ENCODE peak calls at places on chromosomes 12 and 14, in four cellular contexts. One of them, this sample, is unnamed.

GRCh38 chr12:70241845-70242244 is 1.4 kb upstream of the CNOT2 start:
- DNase-seq in gastrocnemius medialis: no peak
- DNase-seq in lower lobe of right lung: no peak
- DNase-seq in uterus: no peak
- DNase-seq in this sample: no peak

GRCh38 chr12:1189163-1189562 is 198.1 kb downstream of the ERC1 start:
- DNase-seq in gastrocnemius medialis: no peak
- DNase-seq in lower lobe of right lung: no peak
- DNase-seq in uterus: no peak
- DNase-seq in this sample: no peak

GRCh38 chr14:20440882-20441281 is 4.9 kb upstream of the KLHL33 start:
- DNase-seq in gastrocnemius medialis: no peak
- DNase-seq in lower lobe of right lung: no peak
- DNase-seq in uterus: no peak
- DNase-seq in this sample: no peak

GRCh38 chr12:113359133-113359938 is 949 bp downstream of the PLBD2 start:
- DNase-seq in gastrocnemius medialis: peak
- DNase-seq in lower lobe of right lung: no peak
- DNase-seq in uterus: peak
- DNase-seq in this sample: no peak

GRCh38 chr12:102757154-102757873 is 159.7 kb downstream of the PAH start:
- DNase-seq in gastrocnemius medialis: peak
- DNase-seq in lower lobe of right lung: no peak
- DNase-seq in uterus: peak
- DNase-seq in this sample: no peak

GRCh38 chr12:85740190-85740589 is 96.0 kb downstream of the RASSF9 start:
- DNase-seq in gastrocnemius medialis: no peak
- DNase-seq in lower lobe of right lung: no peak
- DNase-seq in uterus: no peak
- DNase-seq in this sample: no peak

GRCh38 chr12:67982165-67982563 is 7.1 kb upstream of the IFNG-AS1 start:
- DNase-seq in gastrocnemius medialis: no peak
- DNase-seq in lower lobe of right lung: no peak
- DNase-seq in uterus: no peak
- DNase-seq in this sample: no peak

GRCh38 chr14:63899953-63900352 is 47.1 kb downstream of the SYNE2 start:
- DNase-seq in gastrocnemius medialis: no peak
- DNase-seq in lower lobe of right lung: no peak
- DNase-seq in uterus: no peak
- DNase-seq in this sample: no peak

GRCh38 chr12:49552014-49552413 is 13.2 kb downstream of the KCNH3 start:
- DNase-seq in gastrocnemius medialis: peak
- DNase-seq in lower lobe of right lung: no peak
- DNase-seq in uterus: no peak
- DNase-seq in this sample: no peak

GRCh38 chr12:125191361-125192087 is 126.3 kb downstream of the AACS start:
- DNase-seq in gastrocnemius medialis: no peak
- DNase-seq in lower lobe of right lung: no peak
- DNase-seq in uterus: no peak
- DNase-seq in this sample: no peak

GRCh38 chr12:64665506-64665905 is 55.2 kb downstream of the RASSF3 start:
- DNase-seq in gastrocnemius medialis: no peak
- DNase-seq in lower lobe of right lung: no peak
- DNase-seq in uterus: no peak
- DNase-seq in this sample: no peak

GRCh38 chr12:87117516-87117915 is 861.3 kb upstream of the MGAT4C start:
- DNase-seq in gastrocnemius medialis: no peak
- DNase-seq in lower lobe of right lung: no peak
- DNase-seq in uterus: no peak
- DNase-seq in this sample: no peak

GRCh38 chr14:68986926-68987652 is 8.0 kb upstream of the ACTN1 start:
- DNase-seq in gastrocnemius medialis: no peak
- DNase-seq in lower lobe of right lung: no peak
- DNase-seq in uterus: no peak
- DNase-seq in this sample: no peak

DNA sequence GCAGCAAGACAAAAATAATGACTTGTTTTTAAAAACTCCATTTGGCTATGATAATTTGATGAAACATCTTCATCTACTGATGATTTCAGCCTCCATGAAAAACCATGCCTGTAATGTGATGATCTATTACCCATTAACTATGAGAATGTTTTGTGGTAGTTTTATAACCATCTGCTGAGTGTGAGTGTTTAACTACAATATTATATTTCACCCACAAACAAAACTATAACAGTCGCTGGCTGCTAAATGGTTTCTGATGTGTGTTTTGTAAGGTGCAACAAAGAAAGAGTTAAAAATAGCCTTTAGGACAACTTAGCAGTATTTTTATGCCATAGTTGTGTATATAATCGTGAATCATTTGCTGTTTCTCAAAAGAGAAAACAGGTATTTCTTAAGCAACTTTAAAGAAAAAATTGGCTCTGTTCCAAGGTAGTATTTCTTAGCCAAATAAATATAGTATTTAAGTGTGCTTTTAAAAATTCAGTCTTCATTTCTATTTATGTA is 4.9 kb downstream of the PTHLH start:
- DNase-seq in gastrocnemius medialis: no peak
- DNase-seq in lower lobe of right lung: no peak
- DNase-seq in uterus: no peak
- DNase-seq in this sample: no peak
- TF ChIP-seq CTCF in gastrocnemius medialis: no peak
- TF ChIP-seq CTCF in lower lobe of right lung: no peak
- TF ChIP-seq CTCF in uterus: no peak
- TF ChIP-seq CTCF in this sample: no peak

GRCh38 chr12:131834798-131835615 is 6.8 kb downstream of the MMP17 start:
- DNase-seq in gastrocnemius medialis: no peak
- DNase-seq in lower lobe of right lung: no peak
- DNase-seq in uterus: no peak
- DNase-seq in this sample: no peak
- H3K4me3 ChIP-seq in gastrocnemius medialis: no peak
- H3K4me3 ChIP-seq in lower lobe of right lung: no peak
- H3K4me3 ChIP-seq in uterus: no peak
- H3K4me3 ChIP-seq in this sample: no peak

DNA sequence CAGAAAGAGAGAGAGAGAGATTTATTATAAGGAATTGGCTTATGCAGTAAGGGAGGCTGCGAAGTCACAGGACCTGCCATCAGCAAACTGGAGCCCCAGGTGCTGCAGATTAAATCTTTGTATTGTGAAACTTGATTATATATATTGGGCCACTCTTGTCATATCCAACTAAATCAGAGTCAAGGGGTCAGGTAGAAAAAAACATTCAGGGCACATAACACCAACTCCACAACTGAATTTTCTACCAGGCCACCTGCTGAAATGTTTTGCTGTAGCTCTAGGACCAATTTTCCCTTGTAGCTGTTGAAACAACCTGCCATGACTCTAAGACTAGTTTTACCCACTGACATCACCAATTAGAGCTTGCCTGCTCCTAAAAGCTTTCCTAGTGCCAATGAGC is 1240.8 kb downstream of the SLC16A7 start:
- DNase-seq in gastrocnemius medialis: no peak
- DNase-seq in lower lobe of right lung: no peak
- DNase-seq in uterus: no peak
- DNase-seq in this sample: no peak
- TF ChIP-seq CTCF in gastrocnemius medialis: no peak
- TF ChIP-seq CTCF in lower lobe of right lung: no peak
- TF ChIP-seq CTCF in uterus: no peak
- TF ChIP-seq CTCF in this sample: no peak

DNA sequence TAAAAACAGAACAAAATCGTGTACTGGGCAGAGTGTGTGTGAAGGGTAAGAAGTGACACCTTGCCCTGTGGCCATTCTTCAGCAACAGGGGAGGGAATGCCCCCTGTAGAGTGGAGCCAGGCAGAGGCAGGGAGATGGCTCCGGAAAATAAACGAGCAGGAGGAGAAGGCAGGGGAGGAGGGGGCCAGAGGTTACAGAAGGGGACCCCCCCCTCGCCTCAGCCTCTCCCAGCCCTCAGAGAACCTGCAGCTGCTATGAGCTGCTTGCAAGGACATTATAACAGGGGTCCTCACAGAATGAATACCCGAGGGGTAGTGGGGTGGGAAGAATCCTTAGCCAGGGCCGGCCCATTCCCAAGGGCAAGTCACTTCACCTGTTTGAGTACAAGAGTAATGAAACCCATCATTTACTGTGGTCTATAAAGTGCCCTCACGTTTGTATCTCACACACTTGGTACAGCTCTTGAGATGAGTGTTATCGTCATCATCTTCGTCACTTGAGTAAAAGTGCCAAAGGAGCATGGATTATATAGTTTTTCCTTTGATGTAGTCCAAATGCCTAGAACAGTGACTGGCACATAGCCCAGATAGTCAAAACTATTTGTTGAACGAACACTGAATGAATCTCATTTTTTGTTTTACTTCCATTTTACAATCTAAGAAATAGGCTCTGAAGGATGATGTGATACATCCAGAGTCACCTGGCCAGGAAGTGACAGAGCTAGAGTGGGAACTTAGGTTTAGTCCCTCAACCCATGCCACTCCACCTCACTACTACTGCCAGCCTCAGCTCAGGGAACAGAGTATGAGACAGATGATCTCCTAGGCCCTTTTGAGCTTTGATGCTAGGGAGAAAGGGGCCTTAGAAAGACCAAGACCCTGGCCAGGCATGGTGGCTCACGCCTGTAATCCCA is 14.5 kb downstream of the SCNN1A start:
- DNase-seq in gastrocnemius medialis: no peak
- DNase-seq in lower lobe of right lung: no peak
- DNase-seq in uterus: no peak
- DNase-seq in this sample: no peak
- H3K4me3 ChIP-seq in gastrocnemius medialis: no peak
- H3K4me3 ChIP-seq in lower lobe of right lung: no peak
- H3K4me3 ChIP-seq in uterus: no peak
- H3K4me3 ChIP-seq in this sample: no peak